ENCODE peak calls at places on chromosome 2, in nine cellular contexts. X is GM13977; G is globus pallidus; N is hepatic stellate cell; P is GM04504; I is neural crest cell; D is stimulated activated CD4-positive, alpha-beta T cell treated with anti-CD3 and anti-CD28 coated beads, Interleukin-2, amount 100 ng/mL, for 24 hours; M is NT2/D1; K is CD4-positive, alpha-beta T cell. V is an unnamed sample.

GRCh38 chr2:233912799-233913423 is 4.3 kb upstream of the TRPM8 start:
- DNase-seq in D (peak; percentile 21), X (no peak), K (no peak), I (peak; percentile 60), G (no peak), N (no peak), M (peak; percentile 57), P (peak; percentile 1), V (no peak)

GRCh38 chr2:70923378-70924015 is 12.2 kb upstream of the ATP6V1B1 start:
- DNase-seq in X (no peak), N (no peak), I (no peak), D (no peak), K (no peak), M (no peak), G (no peak), P (no peak), V (no peak)

GRCh38 chr2:103153580-103153979 is 391.7 kb downstream of the TMEM182 start:
- DNase-seq in K (no peak), N (no peak), X (no peak), P (no peak), I (no peak), G (no peak), M (no peak), D (no peak), V (no peak)

GRCh38 chr2:64858541-64859031 is 130.6 kb upstream of the SLC1A4 start:
- DNase-seq in P (no peak), N (no peak), K (no peak), X (no peak), I (no peak), M (no peak), G (no peak), D (no peak), V (no peak)

GRCh38 chr2:231378028-231378722 is 17.3 kb upstream of the B3GNT7 start:
- DNase-seq in N (no peak), M (no peak), P (no peak), X (no peak), K (no peak), G (no peak), I (no peak), D (no peak), V (no peak)

GRCh38 chr2:204468689-204469429 is 76.4 kb upstream of the PARD3B start:
- DNase-seq in G (no peak), D (no peak), M (no peak), X (no peak), I (no peak), K (no peak), P (peak; percentile 82), N (peak; percentile 41), V (no peak)

GRCh38 chr2:228094377-228094921 is 87.0 kb downstream of the SPHKAP start:
- DNase-seq in I (no peak), K (no peak), G (no peak), M (no peak), N (no peak), P (no peak), D (no peak), X (no peak), V (no peak)

GRCh38 chr2:62539892-62540785 is 34.1 kb upstream of the TMEM17 start:
- DNase-seq in M (no peak), P (no peak), X (no peak), G (no peak), D (no peak), K (no peak), N (no peak), I (no peak), V (no peak)

GRCh38 chr2:161122772-161123530 is 37.3 kb upstream of the TANK start:
- DNase-seq in D (no peak), I (no peak), P (peak; percentile 81), K (no peak), G (peak; percentile 41), X (no peak), M (peak; percentile 23), N (peak; percentile 66), V (no peak)

GRCh38 chr2:238525990-238526389 is 99.3 kb downstream of the ASB1 start:
- DNase-seq in K (no peak), M (no peak), N (no peak), X (peak; percentile 4), G (no peak), P (no peak), D (no peak), I (no peak), V (no peak)

GRCh38 chr2:224951723-224952481 is 90.4 kb downstream of the DOCK10 start:
- DNase-seq in P (no peak), I (no peak), K (no peak), M (no peak), D (peak; percentile 52), X (peak; percentile 25), N (no peak), G (no peak), V (no peak)

V was measured in T follicular helper cell.